ENCODE peak calls at places on chromosomes 2 and 18, in four cellular contexts. N is HCT116, G is PC-9, U is neural progenitor cell. Y is an unnamed sample.

GRCh38 chr2:241492174-241492565 is 16.2 kb downstream of the STK25 start:
- DNase-seq in N (no peak), G (no peak), U (no peak), Y (no peak)

GRCh38 chr2:240252191-240252871 is 111.9 kb upstream of the OTOS start:
- DNase-seq in N (no peak), G (no peak), U (no peak), Y (no peak)

GRCh38 chr2:217993055-217993645 is 9.6 kb downstream of the TNS1 start:
- DNase-seq in N (no peak), G (no peak), U (no peak), Y (no peak)

GRCh38 chr18:57898506-57899124 is 95.5 kb upstream of the ATP8B1 start:
- DNase-seq in N (no peak), G (no peak), U (no peak), Y (peak; percentile 88)

GRCh38 chr18:48922801-48923730 is 27.7 kb downstream of the SMAD7 start:
- DNase-seq in N (no peak), G (no peak), U (peak; percentile 27), Y (peak; percentile 43)

GRCh38 chr18:73717570-73717969 is 430.1 kb downstream of the FBXO15 start:
- DNase-seq in N (no peak), G (no peak), U (no peak), Y (no peak)

GRCh38 chr2:240820607-240821428 is 799 bp upstream of the KIF1A start:
- DNase-seq in N (no peak), G (no peak), U (peak; percentile 75), Y (no peak)

GRCh38 chr18:60471652-60472051 is 99.1 kb upstream of the MC4R start:
- DNase-seq in N (no peak), G (no peak), U (no peak), Y (no peak)

GRCh38 chr2:137023205-137023604 is 257.9 kb downstream of the THSD7B start:
- DNase-seq in N (no peak), G (no peak), U (peak; percentile 42), Y (no peak)

GRCh38 chr18:10322408-10322807 is 132.0 kb upstream of the APCDD1 start:
- DNase-seq in N (no peak), G (no peak), U (no peak), Y (peak; percentile 58)
- H3K4me2 ChIP-seq in N (no peak overlapping the region), G (no peak overlapping the region), U (no peak overlapping the region), Y (no peak overlapping the region)

DNA sequence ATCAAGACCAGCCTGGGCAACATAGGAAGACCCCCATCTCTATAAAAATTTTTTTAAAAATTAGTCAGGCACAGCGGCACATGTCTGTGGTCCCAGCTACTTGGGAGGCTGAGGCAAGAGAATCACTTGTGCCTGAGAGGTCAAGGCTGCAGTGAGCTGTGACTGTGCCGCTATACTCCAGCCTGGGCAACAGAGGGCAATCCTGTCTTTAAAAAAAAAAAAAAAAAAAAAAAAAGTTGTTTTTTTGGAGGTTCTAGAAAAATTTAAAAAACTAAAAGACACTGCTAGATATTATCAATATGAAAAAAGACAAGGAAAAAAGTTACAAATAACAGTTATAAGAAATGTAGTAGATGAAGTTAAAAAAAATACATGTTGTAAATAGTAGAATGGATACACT is 56.1 kb upstream of the C2orf15 start:
- DNase-seq in N (no peak), G (no peak), U (peak; percentile 38), Y (peak; percentile 5)
- TF ChIP-seq CTCF in N (peak; percentile 25), G (peak; percentile 72), U (peak; percentile 34), Y (peak; percentile 50)

GRCh38 chr2:160701822-160702221 is 208.2 kb upstream of the RBMS1 start:
- DNase-seq in N (no peak), G (no peak), U (no peak), Y (no peak)
- H3K4me2 ChIP-seq in N (no peak overlapping the region), G (no peak overlapping the region), U (no peak overlapping the region), Y (no peak overlapping the region)

DNA sequence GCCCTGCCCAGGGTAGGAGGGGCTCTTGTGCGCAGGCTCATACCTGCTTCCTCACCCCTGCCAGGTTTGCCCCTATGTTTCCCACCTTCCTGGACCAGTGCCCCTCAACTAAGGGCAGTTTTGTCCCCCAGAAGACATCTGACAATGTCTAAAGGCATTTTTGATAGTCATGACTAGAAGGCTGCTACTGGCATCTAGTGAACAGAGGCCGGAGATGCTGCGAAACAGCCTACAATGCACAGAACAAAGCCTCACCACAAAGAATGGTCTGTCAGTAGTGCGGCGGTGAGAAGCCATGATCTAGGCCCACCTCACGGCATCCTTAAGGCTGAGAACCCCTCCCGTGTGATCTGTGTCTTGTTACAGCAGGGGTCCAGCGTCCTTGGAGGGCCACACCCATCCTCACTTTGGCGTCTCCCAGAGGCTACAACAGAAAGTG is 96.0 kb downstream of the TMEM17 start:
- DNase-seq in N (no peak), G (peak; percentile 16), U (peak; percentile 57), Y (no peak)
- TF ChIP-seq CTCF in N (peak; percentile 35), G (peak; percentile 41), U (peak; percentile 45), Y (no peak)

GRCh38 chr2:231977430-231977829 is 15.9 kb downstream of the DIS3L2 start:
- DNase-seq in N (no peak), G (no peak), U (no peak), Y (no peak)
- H3K4me2 ChIP-seq in N (no peak overlapping the region), G (no peak overlapping the region), U (no peak overlapping the region), Y (no peak overlapping the region)

DNA sequence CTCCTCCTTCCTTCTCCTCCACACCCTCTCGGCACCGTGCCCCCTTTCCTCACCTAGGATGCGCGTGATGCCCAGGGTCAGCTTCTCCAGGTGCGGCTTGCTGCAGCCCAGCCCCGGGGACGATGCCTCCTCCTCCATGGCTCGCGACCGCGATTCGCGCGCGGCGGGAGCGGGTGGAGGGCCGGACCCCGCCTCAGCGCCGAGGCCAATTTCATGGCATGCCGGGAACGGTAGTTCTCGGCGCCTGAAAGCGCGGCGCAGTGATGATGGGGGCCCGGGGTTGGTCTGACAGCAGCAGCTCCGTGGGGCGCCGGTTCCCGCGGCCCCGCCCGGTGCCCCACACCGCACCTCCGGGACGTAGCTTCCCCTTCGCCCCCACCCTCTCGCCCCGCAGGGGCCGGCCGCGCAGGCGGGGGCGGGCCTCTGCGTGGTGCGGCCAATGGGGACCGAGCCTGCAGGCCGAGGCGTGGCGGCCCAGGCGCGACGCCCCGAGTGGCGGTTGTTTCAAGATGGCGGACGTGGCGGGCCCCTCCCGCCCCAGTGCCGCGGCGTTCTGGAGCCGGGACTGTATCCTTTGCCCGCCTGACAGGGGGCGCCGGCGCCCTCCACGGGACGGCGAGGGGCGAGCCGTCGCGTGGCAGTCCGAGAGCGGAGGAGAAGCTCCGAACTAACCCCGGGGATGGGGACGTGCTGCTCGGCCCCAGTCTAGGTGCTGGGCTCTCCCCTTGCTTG is at the start of the genes KIAA1328 and TPGS2:
- DNase-seq in N (peak; percentile 61), G (peak; percentile 81), U (peak; percentile 91), Y (peak; percentile 87)
- TF ChIP-seq CTCF in N (peak; percentile 34), G (peak; percentile 43), U (peak; percentile 61), Y (peak; percentile 50)

GRCh38 chr2:212863185-212863588 is 288.2 kb downstream of the IKZF2 start:
- DNase-seq in N (peak; percentile 47), G (peak; percentile 32), U (peak; percentile 71), Y (peak; percentile 50)

GRCh38 chr2:212858496-212858895 is 292.9 kb downstream of the IKZF2 start:
- DNase-seq in N (no peak), G (no peak), U (no peak), Y (peak; percentile 16)

DNA sequence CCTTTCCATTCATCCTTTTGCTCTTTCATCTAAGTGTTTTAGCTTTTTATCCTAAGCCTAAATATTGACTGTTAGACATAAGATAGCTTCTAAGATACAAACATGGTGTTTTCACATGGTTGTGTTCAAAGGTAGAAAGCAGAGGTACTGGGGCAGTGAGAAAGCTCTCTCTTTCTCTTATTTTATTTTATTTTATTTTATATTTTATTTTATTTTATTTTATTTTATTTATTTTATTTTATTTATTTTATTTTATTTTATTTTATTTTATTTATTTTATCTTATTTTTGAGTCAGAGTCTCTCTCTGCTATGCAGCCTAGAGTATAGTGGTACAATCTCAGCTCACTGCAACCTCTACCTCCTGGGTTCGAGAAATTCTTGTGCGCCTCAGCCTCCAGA is 287.2 kb downstream of the IKZF2 start:
- DNase-seq in N (no peak), G (no peak), U (no peak), Y (no peak)
- H3K4me2 ChIP-seq in N (no peak overlapping the region), G (no peak overlapping the region), U (no peak overlapping the region), Y (no peak overlapping the region)

DNA sequence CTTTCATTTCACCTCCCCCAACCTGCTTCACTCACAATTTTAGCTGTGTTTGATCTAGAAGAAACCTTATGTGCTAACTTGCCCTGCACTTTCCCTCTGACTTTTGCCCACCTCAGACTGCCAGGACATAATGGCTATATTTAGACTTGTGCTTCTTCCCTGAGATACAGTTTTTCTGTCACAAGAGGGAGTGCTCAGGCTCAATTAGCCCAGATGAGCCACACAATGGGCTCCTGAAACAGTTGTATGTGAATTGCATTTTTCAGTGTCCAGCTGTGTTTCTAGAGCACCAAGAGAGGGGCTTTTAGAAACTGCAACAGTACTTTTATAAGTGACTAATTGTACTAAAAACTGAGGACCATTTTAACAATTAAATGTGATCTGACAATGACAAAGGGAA is 109.6 kb downstream of the FSHR start:
- DNase-seq in N (no peak), G (no peak), U (peak; percentile 75), Y (no peak)
- TF ChIP-seq CTCF in N (no peak), G (no peak), U (peak; percentile 67), Y (no peak)

DNA sequence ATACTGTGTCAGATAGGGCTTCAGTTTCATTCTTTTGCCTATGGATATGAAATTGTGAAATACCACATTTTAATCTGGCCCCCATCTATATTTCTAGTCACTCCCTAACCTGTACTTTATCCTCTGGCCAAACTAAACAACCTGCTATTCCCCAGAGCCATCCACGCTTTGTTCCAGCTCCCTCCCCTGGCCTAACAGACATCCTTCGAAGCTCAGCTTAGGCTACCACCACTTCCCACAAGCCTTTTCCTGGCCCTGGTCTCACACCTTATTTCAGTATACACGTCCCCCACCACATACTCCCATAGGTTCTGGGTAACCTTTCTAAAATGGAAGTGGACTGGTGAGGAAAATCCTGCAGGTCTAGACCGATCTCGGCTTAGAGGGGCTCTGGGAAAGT is 55.4 kb downstream of the MAP4K3 start:
- DNase-seq in N (no peak), G (no peak), U (no peak), Y (no peak)
- H3K4me2 ChIP-seq in N (no peak overlapping the region), G (no peak overlapping the region), U (no peak overlapping the region), Y (no peak overlapping the region)

DNA sequence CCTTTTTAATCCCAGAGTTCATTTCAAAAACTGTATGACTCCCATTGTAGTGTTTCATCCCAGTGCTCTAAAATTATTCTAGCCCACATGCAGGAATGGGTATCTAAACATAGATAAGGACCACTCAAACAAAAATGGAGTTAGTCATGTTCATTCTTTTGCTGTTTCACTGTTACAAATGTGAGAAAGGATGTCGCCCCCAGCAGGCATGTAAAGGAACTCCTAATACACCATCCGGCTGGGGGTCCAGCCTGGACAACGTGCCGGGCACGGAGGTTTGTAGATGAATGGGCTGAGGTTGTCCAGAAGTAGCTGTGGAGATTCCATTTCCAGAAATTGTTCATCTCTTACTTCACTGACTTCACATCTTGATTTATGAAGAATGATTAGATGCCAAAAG is 101.9 kb upstream of the RAB12 start:
- DNase-seq in N (peak; percentile 3), G (no peak), U (peak; percentile 47), Y (no peak)
- TF ChIP-seq CTCF in N (no peak), G (peak; percentile 38), U (peak; percentile 63), Y (peak; percentile 16)